ENCODE peak calls at places on chromosome 4, in six cellular contexts. R, L, S, M, C and T are unnamed samples.

GRCh38 chr4:75598390-75598789 is 31.9 kb downstream of the CDKL2 start:
- DNase-seq in R (no peak), L (no peak), S (no peak), M (no peak), C (no peak), T (no peak)

GRCh38 chr4:44446801-44447562 is 1.6 kb downstream of the KCTD8 start:
- DNase-seq in R (no peak), L (peak; percentile 51), S (no peak), M (peak; percentile 3), C (no peak), T (no peak)

GRCh38 chr4:46249106-46249505 is 125.3 kb upstream of the GABRG1 start:
- DNase-seq in R (no peak), L (no peak), S (no peak), M (no peak), C (no peak), T (no peak)

GRCh38 chr4:15786743-15787142 is 8.6 kb downstream of the CD38 start:
- DNase-seq in R (no peak), L (peak; percentile 78), S (no peak), M (no peak), C (no peak), T (no peak)

GRCh38 chr4:168621806-168622589 is 125.1 kb downstream of the PALLD start:
- DNase-seq in R (no peak), L (no peak), S (no peak), M (no peak), C (peak; percentile 81), T (no peak)

GRCh38 chr4:23728393-23728792 is 161.5 kb downstream of the PPARGC1A start:
- DNase-seq in R (no peak), L (no peak), S (no peak), M (no peak), C (peak; percentile 4), T (no peak)

GRCh38 chr4:174222266-174222872 is 61.1 kb downstream of the FBXO8 start:
- DNase-seq in R (peak; percentile 45), L (no peak), S (no peak), M (no peak), C (peak; percentile 29), T (no peak)

GRCh38 chr4:101271516-101271915 is 75.8 kb downstream of the PPP3CA start:
- DNase-seq in R (peak; percentile 46), L (no peak), S (no peak), M (no peak), C (no peak), T (no peak)

GRCh38 chr4:83207497-83208105 is 77.0 kb downstream of the COQ2 start:
- DNase-seq in R (no peak), L (no peak), S (no peak), M (no peak), C (peak; percentile 65), T (no peak)

GRCh38 chr4:152100378-152101201 is 339.8 kb upstream of the GATB start:
- DNase-seq in R (no peak), L (no peak), S (peak; percentile 70), M (no peak), C (no peak), T (peak; percentile 70)

GRCh38 chr4:118338981-118339765 is 13.6 kb downstream of the PRSS12 start:
- DNase-seq in R (no peak), L (no peak), S (no peak), M (no peak), C (peak; percentile 43), T (no peak)

GRCh38 chr4:176492648-176493302 is 173.0 kb downstream of the SPCS3 start:
- DNase-seq in R (no peak), L (no peak), S (no peak), M (no peak), C (no peak), T (no peak)

GRCh38 chr4:26838055-26838842 is 22.4 kb upstream of the STIM2 start:
- DNase-seq in R (no peak), L (no peak), S (no peak), M (no peak), C (no peak), T (no peak)

GRCh38 chr4:20044502-20044911 is 207.2 kb upstream of the SLIT2 start:
- DNase-seq in R (no peak), L (no peak), S (no peak), M (no peak), C (no peak), T (no peak)

GRCh38 chr4:139633661-139634060 is 32.0 kb upstream of the MGST2 start:
- DNase-seq in R (peak; percentile 34), L (no peak), S (no peak), M (no peak), C (peak; percentile 27), T (no peak)

GRCh38 chr4:170979736-170980135 is 833.5 kb upstream of the GALNTL6 start:
- DNase-seq in R (no peak), L (peak; percentile 61), S (no peak), M (no peak), C (peak; percentile 82), T (no peak)

GRCh38 chr4:128979934-128980333 is 113.4 kb downstream of the SCLT1 start:
- DNase-seq in R (no peak), L (no peak), S (no peak), M (peak; percentile 15), C (peak; percentile 82), T (no peak)

GRCh38 chr4:124191329-124191728 is 521.2 kb downstream of the ANKRD50 start:
- DNase-seq in R (no peak), L (no peak), S (no peak), M (no peak), C (no peak), T (no peak)

GRCh38 chr4:4836044-4836443 is 23.4 kb upstream of the MSX1 start:
- DNase-seq in R (no peak), L (no peak), S (no peak), M (no peak), C (no peak), T (no peak)

GRCh38 chr4:52507774-52508173 is 151.3 kb downstream of the USP46 start:
- DNase-seq in R (no peak), L (no peak), S (no peak), M (no peak), C (no peak), T (no peak)

DNA sequence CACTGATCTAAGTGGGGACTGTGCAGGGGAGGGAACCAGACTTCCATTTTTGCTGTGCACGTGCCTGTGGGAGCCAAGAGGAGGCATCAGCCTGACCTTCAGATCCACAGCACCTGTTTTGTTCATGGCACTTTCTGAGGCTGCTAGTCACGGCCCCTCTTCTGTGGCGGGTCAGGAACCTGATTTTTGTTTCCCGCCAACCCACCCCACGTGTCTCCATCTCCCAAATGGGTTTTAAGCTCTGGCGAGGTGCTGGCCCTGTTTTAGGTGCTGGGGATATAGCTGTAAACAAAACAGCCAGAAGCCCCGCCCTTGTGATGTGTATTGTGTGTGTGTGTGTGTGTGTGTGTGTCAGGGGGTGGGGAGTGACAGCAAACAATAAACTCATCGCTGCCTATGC is 60.4 kb upstream of the GRPEL1 start:
- DNase-seq in R (no peak), L (peak; percentile 43), S (no peak), M (no peak), C (no peak), T (no peak)
- H3K27me3 ChIP-seq in R (no peaks in the 10 kb centered on the region), L (peaks cover 18% of the 10 kb centered on the region), S (no peaks in the 10 kb centered on the region), M (no peaks in the 10 kb centered on the region), C (peaks cover 2% of the 10 kb centered on the region), T (no peaks in the 10 kb centered on the region)

DNA sequence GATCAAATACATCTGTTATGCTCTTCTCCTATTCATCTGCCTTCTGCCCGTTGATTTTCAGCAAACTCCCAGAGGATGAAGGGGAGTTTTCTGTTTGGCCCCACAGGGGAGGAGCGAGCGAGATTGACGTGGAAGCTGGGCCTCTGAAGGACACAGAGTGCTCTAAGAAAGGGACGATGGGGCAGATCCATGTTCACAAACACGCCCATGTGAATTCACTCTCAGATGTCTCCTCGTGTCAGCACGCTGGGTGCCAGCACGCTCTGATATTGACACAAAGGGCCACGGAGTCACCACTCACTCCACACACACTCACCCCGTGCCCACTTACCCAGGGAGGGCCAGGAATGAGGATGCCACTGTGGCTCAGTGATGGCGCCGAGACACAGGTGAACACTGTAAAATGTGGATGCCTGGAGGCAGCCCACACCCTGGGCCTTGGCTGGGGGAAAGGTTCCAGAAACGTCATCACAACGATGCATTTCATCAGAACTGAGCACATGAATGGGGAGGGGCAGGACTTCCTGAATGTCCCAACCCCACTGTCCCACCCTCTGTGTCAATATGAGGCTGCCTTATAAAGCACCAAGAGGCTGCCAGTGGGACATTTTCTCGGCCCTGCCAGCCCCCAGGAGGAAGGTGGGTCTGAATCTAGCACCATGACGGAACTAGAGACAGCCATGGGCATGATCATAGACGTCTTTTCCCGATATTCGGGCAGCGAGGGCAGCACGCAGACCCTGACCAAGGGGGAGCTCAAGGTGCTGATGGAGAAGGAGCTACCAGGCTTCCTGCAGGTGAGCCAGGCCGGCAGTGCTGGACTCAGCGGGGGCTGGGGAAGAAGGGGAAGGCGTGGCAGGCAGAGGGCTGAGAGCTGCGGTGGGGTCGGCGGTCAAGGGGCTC is at the start of gene S100P:
- DNase-seq in R (no peak), L (no peak), S (no peak), M (no peak), C (no peak), T (no peak)
- H3K27ac ChIP-seq in R (no peak within 1 kb of the TSS), L (peak within 1 kb of the TSS; percentile 3), S (peak within 1 kb of the TSS; percentile 75), M (no peak within 1 kb of the TSS), C (no peak within 1 kb of the TSS), T (peak within 1 kb of the TSS; percentile 31)

GRCh38 chr4:146646601-146647000 is 7.9 kb downstream of the POU4F2 start:
- DNase-seq in R (no peak), L (no peak), S (no peak), M (peak; percentile 42), C (no peak), T (no peak)
- H3K27me3 ChIP-seq in R (peaks cover 100% of the 10 kb centered on the region), L (peaks cover 98% of the 10 kb centered on the region), S (peaks cover 83% of the 10 kb centered on the region), M (peaks cover 35% of the 10 kb centered on the region), C (peaks cover 63% of the 10 kb centered on the region), T (peaks cover 16% of the 10 kb centered on the region)

DNA sequence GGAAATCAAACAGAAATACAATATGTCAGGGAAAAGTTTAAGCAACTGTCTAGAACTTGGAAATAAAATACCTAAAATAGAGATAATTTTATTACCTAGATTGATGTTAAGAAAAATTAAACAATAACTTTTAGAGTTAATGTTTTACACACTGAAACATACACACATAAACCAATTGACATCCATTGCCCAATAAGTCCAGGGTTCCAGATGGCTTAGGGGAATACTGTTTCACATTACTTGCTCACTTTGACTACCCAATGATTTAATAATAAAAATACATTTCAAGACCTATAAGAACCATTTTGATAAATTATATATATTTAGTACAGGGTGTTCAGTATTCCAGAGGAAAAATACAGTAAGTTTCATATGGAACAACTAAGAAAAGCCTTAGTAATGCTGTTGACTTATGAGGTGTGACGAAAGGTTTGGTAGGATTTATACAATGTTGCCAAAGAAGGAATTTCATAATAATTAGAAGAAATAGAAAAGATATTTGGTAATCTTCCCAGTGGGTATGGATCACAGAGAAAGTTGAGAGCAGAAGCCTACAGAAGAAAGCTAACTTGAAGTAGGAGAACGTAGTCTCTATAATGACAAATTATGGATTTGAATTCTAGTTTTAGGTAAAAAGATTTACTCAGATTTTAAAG is 23.0 kb upstream of the UGT2B4 start:
- DNase-seq in R (no peak), L (no peak), S (no peak), M (no peak), C (no peak), T (no peak)
- H3K27ac ChIP-seq in R (no peak overlapping the region), L (no peak overlapping the region), S (no peak overlapping the region), M (no peak overlapping the region), C (no peak overlapping the region), T (no peak overlapping the region)